ENCODE peak calls at places on chromosome 14, in nine cellular contexts. F, U, H, N, S, I, O, P and E are unnamed samples.

GRCh38 chr14:64970776-64971451 is 1.2 kb downstream of the RAB15 start:
- ATAC-seq in O (no peak), F (no peak), H (peak), U (no peak), N (no peak), S (peak), I (no peak), P (peak), E (no peak)

GRCh38 chr14:100747021-100747586 is 20.4 kb downstream of the DLK1 start:
- ATAC-seq in S (no peak), N (no peak), O (peak), P (peak), U (no peak), I (no peak), F (peak), H (peak), E (peak)

GRCh38 chr14:71021347-71022014 is 114.2 kb downstream of the PCNX1 start:
- ATAC-seq in S (no peak), O (peak), F (no peak), H (no peak), U (no peak), P (no peak), N (no peak), I (peak), E (no peak)

GRCh38 chr14:104735830-104736642 is 12.0 kb downstream of the ADSS1 start:
- ATAC-seq in F (peak), P (peak), S (peak), N (no peak), H (no peak), I (no peak), O (no peak), U (no peak), E (peak)

GRCh38 chr14:69957986-69958385 is 78.8 kb downstream of the SMOC1 start:
- ATAC-seq in N (no peak), H (no peak), I (no peak), U (no peak), S (no peak), P (no peak), O (no peak), F (no peak), E (no peak)

GRCh38 chr14:47246367-47246766 is 429.0 kb downstream of the MDGA2 start:
- ATAC-seq in H (no peak), S (no peak), P (no peak), N (no peak), I (no peak), O (no peak), U (no peak), F (no peak), E (no peak)

GRCh38 chr14:61360796-61361526 is 39.6 kb downstream of the PRKCH start:
- ATAC-seq in S (no peak), O (peak), H (no peak), P (no peak), U (peak), I (peak), N (peak), F (no peak), E (no peak)

GRCh38 chr14:63435838-63436237 is 107.3 kb downstream of the PPP2R5E start:
- ATAC-seq in N (no peak), O (no peak), P (peak), I (no peak), H (peak), U (no peak), S (peak), F (peak), E (peak)

GRCh38 chr14:20971705-20972021 is 16.4 kb downstream of the RNASE2 start:
- ATAC-seq in S (no peak), I (no peak), F (peak), O (peak), N (no peak), H (no peak), P (no peak), U (peak), E (no peak)